ENCODE peak calls at places on chromosomes 16 and 17, in eight cellular contexts. F, M, C, W, X, O, J and Y are unnamed samples.

GRCh38 chr16:69938981-69939820 is 11.9 kb upstream of the CLEC18A start:
- DNase-seq in F (no peak), X (no peak), C (no peak), M (no peak), O (no peak), J (no peak), W (peak), Y (no peak)

GRCh38 chr16:10972108-10972955 is 28.0 kb downstream of the CLEC16A start:
- DNase-seq in J (no peak), W (no peak), O (no peak), F (no peak), C (no peak), X (no peak), M (no peak), Y (no peak)

GRCh38 chr17:17180741-17181525 is 25.2 kb downstream of the PLD6 start:
- DNase-seq in F (no peak), W (no peak), J (no peak), M (no peak), O (no peak), X (no peak), C (no peak), Y (no peak)

GRCh38 chr17:78342438-78343098 is 17.3 kb downstream of the SOCS3 start:
- DNase-seq in J (peak), M (no peak), X (peak), C (peak), W (peak), F (peak), O (peak), Y (peak)

GRCh38 chr16:47848481-47849109 is 307.2 kb downstream of the ABCC12 start:
- DNase-seq in J (no peak), O (peak), X (no peak), W (no peak), F (peak), C (peak), M (no peak), Y (peak)

GRCh38 chr17:37450090-37450489 is 39.6 kb upstream of the DUSP14 start:
- DNase-seq in J (no peak), F (no peak), X (no peak), C (no peak), O (no peak), M (no peak), W (no peak), Y (no peak)

GRCh38 chr16:11047057-11047456 is 102.7 kb downstream of the CLEC16A start:
- DNase-seq in M (no peak), O (peak), F (peak), J (no peak), X (no peak), C (peak), W (no peak), Y (peak)

GRCh38 chr16:23320695-23321094 is 18.6 kb downstream of the SCNN1B start:
- DNase-seq in M (no peak), C (no peak), W (peak), X (no peak), J (no peak), F (no peak), O (no peak), Y (no peak)

GRCh38 chr17:40316571-40317344 is 7.8 kb downstream of the RARA start:
- DNase-seq in X (peak), F (peak), W (peak), C (peak), M (no peak), J (no peak), O (peak), Y (peak)

GRCh38 chr16:13994239-13995106 is 74.5 kb downstream of the ERCC4 start:
- DNase-seq in J (no peak), X (no peak), C (no peak), M (no peak), F (no peak), O (no peak), W (no peak), Y (no peak)

GRCh38 chr16:88309905-88310259 is 72.9 kb upstream of the ZNF469 start:
- DNase-seq in M (no peak), W (no peak), J (no peak), F (no peak), O (no peak), C (no peak), X (peak), Y (no peak)

GRCh38 chr17:40952169-40952568 is 14.6 kb downstream of the KRT39 start:
- DNase-seq in J (no peak), O (no peak), M (no peak), W (no peak), X (no peak), F (no peak), C (no peak), Y (no peak)

GRCh38 chr16:62692685-62693084 is 656.4 kb upstream of the CDH8 start:
- DNase-seq in O (no peak), J (no peak), C (no peak), X (no peak), W (no peak), M (no peak), F (no peak), Y (no peak)

GRCh38 chr17:74599023-74599399 is 6.9 kb upstream of the CD300LD start:
- DNase-seq in C (no peak), F (no peak), W (no peak), X (no peak), M (no peak), J (no peak), O (no peak), Y (no peak)

GRCh38 chr16:16008666-16009065 is 59.2 kb downstream of the ABCC1 start:
- DNase-seq in M (no peak), J (no peak), W (no peak), O (no peak), C (no peak), F (no peak), X (no peak), Y (no peak)

GRCh38 chr16:27717726-27718125 is 167.8 kb downstream of the KATNIP start:
- DNase-seq in F (no peak), W (no peak), J (no peak), X (no peak), M (no peak), C (no peak), O (no peak), Y (no peak)

GRCh38 chr17:80063815-80064585 is 27.6 kb downstream of the CCDC40 start:
- DNase-seq in J (peak), M (no peak), C (peak), X (peak), O (peak), F (peak), W (peak), Y (peak)

GRCh38 chr16:47424846-47425245 is 36.0 kb downstream of the ITFG1 start:
- DNase-seq in M (no peak), O (no peak), X (no peak), F (no peak), W (no peak), C (no peak), J (no peak), Y (no peak)

GRCh38 chr16:27243725-27244362 is 24.7 kb downstream of the NSMCE1 start:
- DNase-seq in O (no peak), C (no peak), M (no peak), J (no peak), X (no peak), F (no peak), W (peak), Y (no peak)

GRCh38 chr17:55911186-55911585 is 160.3 kb downstream of the PCTP start:
- DNase-seq in X (no peak), W (no peak), C (no peak), O (no peak), J (no peak), M (no peak), F (no peak), Y (no peak)

GRCh38 chr17:73228748-73229236 is 32.9 kb downstream of the CPSF4L start:
- DNase-seq in F (peak), C (peak), M (no peak), W (peak), X (peak), O (peak), J (peak), Y (peak)

GRCh38 chr16:88926374-88926990 is 50.5 kb downstream of the CBFA2T3 start:
- DNase-seq in O (no peak), J (no peak), W (no peak), X (no peak), F (no peak), M (no peak), C (no peak), Y (no peak)

GRCh38 chr16:11136600-11136999 is 119.4 kb downstream of the SOCS1 start:
- DNase-seq in W (no peak), J (no peak), X (peak), C (peak), F (peak), M (no peak), O (peak), Y (peak)

GRCh38 chr17:45020354-45021138 is 30.9 kb downstream of the DCAKD start:
- DNase-seq in W (no peak), C (peak), J (peak), F (peak), O (peak), M (no peak), X (peak), Y (no peak)

GRCh38 chr16:66918803-66919568 is at the start of gene CDH16:
- DNase-seq in J (no peak), M (no peak), X (no peak), O (no peak), W (no peak), C (no peak), F (no peak), Y (no peak)

GRCh38 chr16:64089697-64090096 is 1032.2 kb downstream of the CDH11 start:
- DNase-seq in W (no peak), X (no peak), C (peak), F (peak), M (no peak), J (no peak), O (peak), Y (peak)

GRCh38 chr16:27520982-27521673 is 28.6 kb downstream of the GTF3C1 start:
- DNase-seq in O (peak), J (peak), W (no peak), F (peak), M (no peak), X (peak), C (peak), Y (peak)

DNA sequence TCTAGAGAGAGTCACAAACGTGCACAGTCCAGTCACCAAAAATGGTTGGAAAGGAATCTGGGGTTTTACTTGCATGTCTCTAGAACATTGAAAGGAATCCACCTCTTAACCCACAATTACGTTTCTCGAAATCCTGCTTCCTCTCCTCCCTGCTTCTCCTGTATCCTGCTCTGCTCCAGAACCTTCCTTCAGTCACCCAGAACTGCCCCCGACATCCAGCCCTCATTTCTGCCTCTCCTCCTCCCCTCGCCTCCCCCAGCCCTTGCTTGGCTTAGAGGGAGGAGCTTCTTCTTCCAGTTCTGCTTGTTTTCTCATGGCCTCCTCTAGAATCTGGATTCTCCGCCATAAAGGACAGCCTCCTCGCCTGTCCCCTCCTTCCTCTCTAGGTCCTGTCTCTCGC is 48.3 kb downstream of the ZDHHC7 start:
- DNase-seq in O (no peak), W (no peak), X (no peak), F (no peak), J (no peak), M (no peak), C (no peak), Y (no peak)
- H3K4me3 ChIP-seq in O (no peak), W (no peak), X (no peak), F (no peak), J (no peak), M (no peak), C (no peak), Y (no peak)

DNA sequence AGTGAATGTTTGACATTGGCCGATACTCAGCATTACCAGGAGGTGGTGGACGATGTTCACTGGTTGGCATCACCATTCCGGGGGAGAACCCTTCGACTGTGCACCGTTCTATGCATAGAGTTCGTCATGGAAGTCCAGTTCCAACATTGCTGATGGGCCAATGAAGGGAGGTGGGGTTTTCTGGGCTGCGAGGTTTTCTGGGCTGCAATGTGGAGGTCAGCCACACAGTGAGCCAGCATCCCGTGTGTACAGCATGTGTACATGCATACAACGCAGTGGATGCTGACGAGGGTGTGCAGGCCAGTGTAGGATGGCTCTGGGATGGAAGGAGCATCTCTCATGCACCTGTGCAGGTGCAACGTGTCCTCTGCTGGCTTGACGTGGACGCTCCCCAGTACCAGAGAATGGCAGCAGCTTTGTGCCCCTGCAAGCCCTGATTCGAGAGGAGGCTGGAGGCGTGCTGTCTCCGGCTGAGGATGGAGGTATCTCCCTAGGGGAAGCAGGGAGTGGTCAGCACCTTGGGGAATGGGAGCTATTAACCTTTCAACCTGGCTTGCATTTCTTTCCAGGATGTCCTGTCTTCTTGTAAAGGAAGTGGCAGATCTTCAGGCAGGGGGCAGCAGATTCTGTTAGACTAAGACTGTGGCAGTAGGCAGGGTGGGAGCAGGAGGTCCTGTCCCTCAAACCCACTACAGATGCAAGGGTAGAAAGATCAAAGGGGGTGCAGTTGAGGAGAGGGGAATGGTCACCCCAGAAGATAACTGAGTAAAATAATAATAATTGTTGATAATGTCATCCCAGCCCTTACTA is 98.2 kb downstream of the CYLD start:
- DNase-seq in X (no peak), J (no peak), W (no peak), M (no peak), F (no peak), C (no peak), O (no peak), Y (no peak)
- TF ChIP-seq CTCF in X (no peak), J (no peak), W (no peak), M (no peak), F (no peak), C (no peak), O (no peak), Y (no peak)

DNA sequence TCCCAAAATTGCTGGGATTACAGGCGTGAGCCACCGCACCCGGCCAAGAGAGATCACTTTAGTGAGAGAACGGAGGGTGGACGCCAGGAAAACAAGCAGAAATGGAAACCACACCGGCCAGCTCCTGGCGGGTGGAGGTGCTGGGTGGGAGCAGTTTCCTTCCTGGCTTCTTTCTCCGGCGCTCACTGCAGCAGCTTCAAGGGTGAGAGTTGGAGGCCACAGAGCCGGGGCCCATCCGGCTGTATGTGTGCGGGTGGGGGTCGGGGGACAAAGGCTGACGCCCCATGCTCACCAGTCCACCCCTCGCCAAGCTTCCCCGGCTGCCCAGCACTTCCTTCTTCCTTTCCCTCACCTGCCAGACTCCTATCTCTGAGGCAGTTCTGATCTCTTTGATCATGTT is 13.5 kb upstream of the BHLHA9 start:
- DNase-seq in C (no peak), W (no peak), J (no peak), O (no peak), M (no peak), F (no peak), X (no peak), Y (no peak)
- H3K4me3 ChIP-seq in C (no peak), W (no peak), J (no peak), O (no peak), M (no peak), F (no peak), X (no peak), Y (no peak)

GRCh38 chr16:68235105-68235881 is 634 bp downstream of the ESRP2 start:
- DNase-seq in C (no peak), F (no peak), W (peak), O (no peak), X (peak), J (no peak), M (no peak), Y (no peak)

GRCh38 chr16:68233835-68234187 is 2.1 kb downstream of the ESRP2 start:
- DNase-seq in C (no peak), X (no peak), J (no peak), W (no peak), F (no peak), M (no peak), O (no peak), Y (no peak)

GRCh38 chr16:68235882-68236803 is at the start of gene ESRP2:
- DNase-seq in O (no peak), C (no peak), W (peak), F (no peak), J (no peak), X (peak), M (no peak), Y (no peak)

GRCh38 chr16:68233085-68233834 is 2.7 kb downstream of the ESRP2 start:
- DNase-seq in J (no peak), F (no peak), M (no peak), W (no peak), C (no peak), X (no peak), O (no peak), Y (no peak)

GRCh38 chr16:68234188-68235104 is 1.5 kb downstream of the ESRP2 start:
- DNase-seq in O (no peak), C (no peak), F (no peak), J (no peak), W (peak), X (no peak), M (no peak), Y (no peak)
- TF ChIP-seq CTCF in O (no peak), C (no peak), F (no peak), J (no peak), W (no peak), X (no peak), M (no peak), Y (no peak)

GRCh38 chr17:44005527-44005864 is 1.1 kb downstream of the NAGS start:
- DNase-seq in M (no peak), W (no peak), O (no peak), F (no peak), C (no peak), J (no peak), X (no peak), Y (no peak)
- H3K4me3 ChIP-seq in M (peak), W (peak), O (peak), F (peak), C (peak), J (peak), X (peak), Y (peak)